ENCODE peak calls at places on chromosomes 2 and 18, in seven cellular contexts. Z is amygdala; D is T-helper 9 cell; O is MV-4-11; M is stimulated activated CD4-positive, alpha-beta T cell treated with anti-CD3 and anti-CD28 coated beads, TNF-alpha, amount 100 ng/mL, for 4 hours; Q is CD4-positive, alpha-beta T cell; A is T-cell. G is an unnamed sample.

GRCh38 chr18:78906066-78906465 is 73.6 kb upstream of the SALL3 start:
- DNase-seq in M (no peak), D (no peak), O (no peak), Z (no peak), A (no peak), Q (no peak), G (no peak)

GRCh38 chr2:147910990-147911473 is 66.2 kb downstream of the ACVR2A start:
- DNase-seq in O (peak), Q (peak), A (peak), D (peak), Z (no peak), M (peak), G (no peak)

GRCh38 chr2:172079838-172080640 is 5.3 kb upstream of the DLX1 start:
- DNase-seq in D (no peak), A (no peak), O (peak), Z (no peak), M (no peak), Q (no peak), G (no peak)

GRCh38 chr18:35949903-35950627 is 22.4 kb upstream of the RMP24 start:
- DNase-seq in D (peak), M (peak), O (peak), Z (peak), A (peak), Q (peak), G (peak)

GRCh38 chr2:38105911-38106310 is 30.0 kb upstream of the CYP1B1 start:
- DNase-seq in D (no peak), O (no peak), A (no peak), Z (no peak), Q (no peak), M (no peak), G (no peak)

GRCh38 chr2:61471905-61472805 is 1.3 kb upstream of the USP34 start:
- DNase-seq in D (no peak), M (no peak), Q (no peak), A (peak), Z (no peak), O (no peak), G (no peak)

GRCh38 chr2:128446049-128446811 is 127.6 kb upstream of the HS6ST1 start:
- DNase-seq in A (no peak), M (no peak), D (no peak), Z (no peak), Q (no peak), O (no peak), G (peak)

GRCh38 chr2:43223412-43224040 is 2.9 kb downstream of the ZFP36L2 start:
- DNase-seq in D (no peak), M (no peak), Q (no peak), O (no peak), Z (no peak), A (no peak), G (no peak)

GRCh38 chr2:122491011-122491410 is 735.6 kb downstream of the TSN start:
- DNase-seq in O (no peak), D (no peak), M (no peak), A (no peak), Z (no peak), Q (no peak), G (no peak)

GRCh38 chr2:36404312-36404711 is 48.7 kb downstream of the CRIM1 start:
- DNase-seq in Q (no peak), A (no peak), Z (no peak), D (no peak), O (no peak), M (no peak), G (no peak)

GRCh38 chr2:33051586-33052385 is 105.0 kb downstream of the LTBP1 start:
- DNase-seq in O (peak), M (no peak), Z (no peak), D (no peak), A (no peak), Q (no peak), G (no peak)